ENCODE peak calls at places on chromosomes 3 and 15, in ten cellular contexts. H is psoas muscle; Y is fibroblast of lung; R is neural progenitor cell; G is CD4-positive, CD25-positive, alpha-beta regulatory T cell; J is body of pancreas; B is breast epithelium; F is upper lobe of right lung; T is MM.1S; E is H7. N is an unnamed sample.

GRCh38 chr3:116524455-116524854 is 79.2 kb upstream of the LSAMP start:
- DNase-seq in H (no peak), J (no peak), Y (peak; percentile 39), T (no peak), E (no peak), R (no peak), B (no peak), F (no peak), G (no peak), N (no peak)

GRCh38 chr15:77546050-77546501 is 86.6 kb downstream of the LINGO1 start:
- DNase-seq in J (no peak), F (no peak), Y (peak; percentile 85), B (no peak), G (no peak), R (no peak), T (no peak), H (no peak), E (no peak), N (no peak)

GRCh38 chr15:63246691-63247464 is 30.5 kb upstream of the APH1B start:
- DNase-seq in Y (peak; percentile 98), B (no peak), H (no peak), R (no peak), T (no peak), J (no peak), G (no peak), F (no peak), E (no peak), N (no peak)

GRCh38 chr3:24595801-24596200 is 101.2 kb upstream of the THRB start:
- DNase-seq in J (no peak), F (no peak), Y (peak; percentile 62), E (no peak), G (no peak), T (no peak), B (no peak), H (no peak), R (no peak), N (no peak)

GRCh38 chr15:42760759-42761158 is 23.8 kb upstream of the CDAN1 start:
- DNase-seq in R (no peak), E (no peak), B (no peak), Y (no peak), J (no peak), G (no peak), H (no peak), F (no peak), T (no peak), N (no peak)

GRCh38 chr3:49053543-49053942 is 24.3 kb upstream of the IMPDH2 start:
- DNase-seq in T (no peak), E (no peak), J (no peak), Y (no peak), G (no peak), F (no peak), R (no peak), H (no peak), B (no peak), N (no peak)

GRCh38 chr3:194275721-194276120 is 75.4 kb downstream of the CPN2 start:
- DNase-seq in G (no peak), T (no peak), F (peak; percentile 9), H (no peak), Y (no peak), J (no peak), B (peak; percentile 28), R (no peak), E (peak; percentile 69), N (no peak)

GRCh38 chr3:113747719-113748046 is 848 bp downstream of the ATP6V1A start:
- DNase-seq in H (no peak), F (no peak), Y (no peak), E (no peak), R (peak; percentile 18), J (no peak), B (no peak), T (peak; percentile 43), G (no peak), N (no peak)

GRCh38 chr3:128319741-128320141 is 146.9 kb downstream of the DNAJB8 start:
- DNase-seq in G (no peak), R (no peak), T (no peak), H (no peak), F (no peak), B (no peak), Y (no peak), J (peak; percentile 71), E (no peak), N (peak; percentile 51)

DNA sequence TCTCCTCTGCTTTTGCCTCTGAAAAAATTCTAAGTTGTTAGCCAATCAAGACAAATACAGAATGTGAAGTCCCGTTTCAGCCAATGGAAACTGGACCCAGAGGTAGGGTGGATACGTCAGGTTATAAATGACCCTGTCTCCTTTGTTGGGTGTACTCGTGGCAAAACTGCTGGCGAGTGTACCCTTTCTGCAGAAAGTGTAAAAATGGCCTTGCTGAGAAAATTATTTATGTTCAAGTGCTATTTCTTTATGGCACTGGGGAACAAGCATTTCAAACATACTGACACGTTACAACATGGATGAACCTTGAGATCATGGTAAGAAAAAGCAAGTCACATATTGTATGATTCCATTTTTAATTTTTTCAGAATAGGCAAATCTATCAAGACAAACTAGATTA is 2.9 kb upstream of the TATDN2 start:
- DNase-seq in R (no peak), F (no peak), B (no peak), T (no peak), H (no peak), Y (no peak), G (no peak), E (no peak), J (no peak), N (no peak)
- H3K36me3 ChIP-seq in R (no peaks in the 10 kb centered on the region), F (peaks cover 7% of the 10 kb centered on the region), B (no peaks in the 10 kb centered on the region), T (no peaks in the 10 kb centered on the region), H (peaks cover 45% of the 10 kb centered on the region), Y (no peaks in the 10 kb centered on the region), G (no peaks in the 10 kb centered on the region), E (peaks cover 1% of the 10 kb centered on the region), J (no peaks in the 10 kb centered on the region), N (no peaks in the 10 kb centered on the region)

GRCh38 chr3:4802903-4803302 is 176.3 kb upstream of the BHLHE40 start:
- DNase-seq in R (no peak), F (no peak), T (no peak), Y (no peak), J (no peak), B (no peak), G (no peak), E (no peak), H (no peak), N (no peak)
- H3K36me3 ChIP-seq in R (no peaks in the 10 kb centered on the region), F (peaks cover 35% of the 10 kb centered on the region), T (no peaks in the 10 kb centered on the region), Y (no peaks in the 10 kb centered on the region), J (no peaks in the 10 kb centered on the region), B (no peaks in the 10 kb centered on the region), G (peaks cover 29% of the 10 kb centered on the region), E (no peaks in the 10 kb centered on the region), H (no peaks in the 10 kb centered on the region), N (no peaks in the 10 kb centered on the region)

DNA sequence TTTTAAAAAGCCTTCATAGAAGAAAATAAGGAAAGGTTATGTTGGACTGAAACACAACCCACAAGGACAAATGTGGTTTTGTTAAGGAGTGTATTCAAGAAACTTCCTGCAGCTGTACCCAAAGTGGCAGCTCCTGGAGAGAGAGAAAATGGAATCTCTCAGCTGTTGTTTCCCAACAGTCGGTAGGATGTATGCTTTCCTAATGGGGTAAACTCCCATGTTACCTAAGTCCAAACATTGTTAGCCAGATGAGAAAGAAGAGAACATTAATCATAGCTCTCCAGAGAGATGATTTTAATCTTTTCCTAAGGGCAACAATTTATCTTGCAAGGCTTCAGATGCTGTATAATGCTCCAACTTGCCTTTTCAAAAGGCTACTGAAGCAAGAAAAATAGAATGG is 22.6 kb upstream of the TEX9 start:
- DNase-seq in G (no peak), R (no peak), B (no peak), T (no peak), Y (no peak), E (no peak), J (no peak), H (no peak), F (no peak), N (no peak)
- H3K36me3 ChIP-seq in G (no peaks in the 10 kb centered on the region), R (no peaks in the 10 kb centered on the region), B (no peaks in the 10 kb centered on the region), T (no peaks in the 10 kb centered on the region), Y (no peaks in the 10 kb centered on the region), E (no peaks in the 10 kb centered on the region), J (no peaks in the 10 kb centered on the region), H (no peaks in the 10 kb centered on the region), F (no peaks in the 10 kb centered on the region), N (no peaks in the 10 kb centered on the region)

GRCh38 chr3:27428446-27428845 is 55.7 kb downstream of the SLC4A7 start:
- DNase-seq in T (no peak), H (no peak), G (no peak), E (no peak), Y (peak; percentile 29), J (no peak), F (no peak), B (no peak), R (no peak), N (no peak)

GRCh38 chr3:27423463-27423862 is 54.3 kb upstream of the NEK10 start:
- DNase-seq in J (no peak), R (no peak), T (no peak), F (no peak), E (no peak), Y (peak; percentile 53), G (no peak), B (no peak), H (no peak), N (no peak)

GRCh38 chr3:27425896-27426565 is 56.8 kb upstream of the NEK10 start:
- DNase-seq in F (no peak), Y (no peak), E (no peak), G (no peak), R (no peak), B (no peak), H (no peak), J (no peak), T (no peak), N (no peak)

GRCh38 chr3:27426926-27427325 is 57.3 kb downstream of the SLC4A7 start:
- DNase-seq in R (no peak), Y (no peak), F (no peak), E (no peak), H (no peak), T (no peak), G (no peak), B (no peak), J (no peak), N (no peak)

DNA sequence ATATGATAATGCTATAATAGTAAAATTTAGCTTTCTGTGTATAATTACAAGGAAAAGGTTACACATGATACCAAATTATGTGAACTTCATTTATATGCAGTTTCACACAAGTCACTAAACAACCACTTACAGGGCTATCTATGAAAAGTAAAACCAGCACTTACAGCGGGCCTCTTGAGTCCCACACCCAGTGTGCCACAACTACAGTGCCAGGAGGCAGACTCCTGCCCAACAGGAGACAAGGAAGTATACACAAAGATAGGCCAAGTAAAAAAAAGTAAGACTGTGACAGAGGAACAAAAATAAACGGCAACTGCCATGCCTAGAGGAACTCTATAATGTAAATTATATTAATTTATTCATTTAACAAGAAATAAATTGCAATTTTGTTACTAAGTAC is 53.4 kb upstream of the NEK10 start:
- DNase-seq in T (no peak), B (no peak), R (no peak), Y (no peak), E (no peak), F (no peak), G (no peak), H (no peak), J (no peak), N (no peak)
- H3K36me3 ChIP-seq in T (no peaks in the 10 kb centered on the region), B (no peaks in the 10 kb centered on the region), R (peaks cover 19% of the 10 kb centered on the region), Y (peaks cover 10% of the 10 kb centered on the region), E (peaks cover 6% of the 10 kb centered on the region), F (peaks cover 35% of the 10 kb centered on the region), G (peaks cover 69% of the 10 kb centered on the region), H (peaks cover 48% of the 10 kb centered on the region), J (no peaks in the 10 kb centered on the region), N (no peaks in the 10 kb centered on the region)

DNA sequence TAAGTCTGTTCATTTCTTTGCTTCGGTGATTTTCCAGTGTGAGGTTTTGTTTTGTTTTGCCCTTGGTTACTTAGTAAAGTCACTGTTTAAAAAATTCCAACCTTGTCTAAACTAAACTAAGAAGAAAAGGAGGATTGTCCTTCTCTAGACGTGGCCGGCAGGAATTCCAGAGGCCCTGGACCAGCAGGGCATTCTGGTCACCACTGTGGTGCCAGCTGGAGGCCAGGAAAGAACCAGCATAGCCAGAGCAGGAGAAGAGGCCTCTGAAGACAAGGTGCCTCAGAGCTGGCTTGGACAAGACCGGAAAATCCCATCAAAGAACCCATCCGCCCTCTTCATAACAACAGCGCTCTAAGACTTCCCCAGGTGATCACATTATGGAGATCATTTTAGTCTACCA is 8.1 kb downstream of the PLOD2 start:
- DNase-seq in Y (no peak), G (no peak), E (no peak), T (no peak), R (peak; percentile 12), J (peak; percentile 39), B (no peak), F (no peak), H (no peak), N (no peak)
- H3K36me3 ChIP-seq in Y (no peaks in the 10 kb centered on the region), G (no peaks in the 10 kb centered on the region), E (no peaks in the 10 kb centered on the region), T (no peaks in the 10 kb centered on the region), R (no peaks in the 10 kb centered on the region), J (no peaks in the 10 kb centered on the region), B (no peaks in the 10 kb centered on the region), F (no peaks in the 10 kb centered on the region), H (no peaks in the 10 kb centered on the region), N (no peaks in the 10 kb centered on the region)